ENCODE peak calls at places on chromosomes 13 and 19, in nine cellular contexts. M is effector memory CD4-positive, alpha-beta T cell; C is neural progenitor cell; T is breast epithelium; Y is thoracic aorta; P is dorsolateral prefrontal cortex; V is GM23248; J is IMR-90; U is uterus. A is an unnamed sample.

GRCh38 chr19:29256516-29256915 is 43.6 kb upstream of the UQCRFS1 start:
- DNase-seq in V (no peak), M (no peak), C (no peak), U (no peak), T (no peak), J (no peak), P (no peak), Y (no peak), A (no peak)

GRCh38 chr13:106349080-106349841 is 186.2 kb downstream of the EFNB2 start:
- DNase-seq in V (no peak), U (no peak), J (peak; percentile 34), Y (no peak), P (peak; percentile 44), C (peak; percentile 71), T (no peak), M (no peak), A (peak; percentile 90)

GRCh38 chr19:41192574-41193419 is at the start of gene CYP2S1:
- DNase-seq in J (peak; percentile 22), V (peak; percentile 20), U (no peak), Y (no peak), T (no peak), C (peak; percentile 89), M (no peak), P (no peak), A (peak; percentile 28)

GRCh38 chr19:12769689-12770088 is 5.7 kb downstream of the HOOK2 start:
- DNase-seq in C (peak; percentile 92), U (no peak), J (no peak), M (no peak), V (no peak), P (no peak), Y (no peak), T (no peak), A (no peak)

GRCh38 chr13:59038824-59039223 is 1124.9 kb downstream of the DIAPH3 start:
- DNase-seq in C (no peak), J (peak; percentile 15), M (no peak), U (no peak), P (no peak), Y (no peak), V (no peak), T (no peak), A (no peak)

GRCh38 chr13:64639206-64639605 is 2590.9 kb downstream of the PCDH9 start:
- DNase-seq in T (no peak), M (no peak), Y (no peak), P (no peak), C (no peak), J (no peak), U (no peak), V (no peak), A (no peak)

GRCh38 chr13:113729329-113730019 is 29.6 kb upstream of the TMEM255B start:
- DNase-seq in M (no peak), P (no peak), U (no peak), T (no peak), Y (no peak), C (no peak), J (no peak), V (peak; percentile 57), A (peak; percentile 14)

GRCh38 chr19:43901395-43902390 is 33.4 kb downstream of the ZNF45 start:
- DNase-seq in M (peak; percentile 22), J (peak; percentile 88), T (peak; percentile 39), C (peak; percentile 91), Y (no peak), P (peak; percentile 91), V (peak; percentile 93), U (peak; percentile 74), A (peak; percentile 84)

GRCh38 chr19:9431475-9431874 is 3.9 kb downstream of the ZNF266 start:
- DNase-seq in P (peak; percentile 35), V (peak; percentile 46), T (no peak), U (no peak), Y (no peak), J (peak; percentile 29), C (peak; percentile 58), M (no peak), A (no peak)

GRCh38 chr13:99320693-99321481 is 13.7 kb upstream of the GPR183 start:
- DNase-seq in M (no peak), P (no peak), Y (no peak), C (no peak), V (peak; percentile 92), J (peak; percentile 88), T (no peak), U (no peak), A (peak; percentile 81)

GRCh38 chr13:83692800-83693199 is 189.5 kb downstream of the SLITRK1 start:
- DNase-seq in P (no peak), Y (no peak), U (no peak), J (no peak), C (no peak), V (no peak), M (no peak), T (no peak), A (no peak)

GRCh38 chr13:71860547-71861131 is 6.4 kb downstream of the DACH1 start:
- DNase-seq in Y (no peak), T (no peak), J (no peak), C (no peak), V (no peak), U (no peak), P (no peak), M (no peak), A (no peak)

GRCh38 chr19:3249408-3249807 is 24.9 kb downstream of the CELF5 start:
- DNase-seq in T (no peak), V (no peak), J (no peak), P (no peak), M (no peak), U (no peak), Y (no peak), C (peak; percentile 23), A (no peak)

GRCh38 chr19:38316477-38317067 is 825 bp upstream of the YIF1B start:
- DNase-seq in P (no peak), C (no peak), Y (no peak), M (no peak), U (no peak), V (no peak), T (no peak), J (no peak), A (no peak)

GRCh38 chr19:31572671-31573298 is 223.5 kb upstream of the TSHZ3 start:
- DNase-seq in T (no peak), V (no peak), Y (no peak), C (peak; percentile 23), P (no peak), J (no peak), U (no peak), M (no peak), A (no peak)

GRCh38 chr13:100208596-100208995 is 119.7 kb downstream of the PCCA start:
- DNase-seq in Y (no peak), U (no peak), J (peak; percentile 2), T (no peak), P (no peak), C (no peak), M (no peak), V (peak; percentile 8), A (peak; percentile 65)

GRCh38 chr13:37344051-37344450 is 238.6 kb upstream of the CSNK1A1L start:
- DNase-seq in P (no peak), T (no peak), C (no peak), M (no peak), J (no peak), Y (no peak), U (no peak), V (no peak), A (no peak)

GRCh38 chr13:111006508-111007031 is 91.7 kb upstream of the ANKRD10 start:
- DNase-seq in Y (peak; percentile 69), T (peak; percentile 50), C (peak; percentile 37), M (no peak), U (peak; percentile 82), P (no peak), V (peak; percentile 95), J (peak; percentile 84), A (no peak)

GRCh38 chr19:5041168-5042038 is 72.5 kb downstream of the KDM4B start:
- DNase-seq in J (no peak), P (no peak), V (no peak), C (no peak), U (no peak), T (no peak), Y (no peak), M (no peak), A (no peak)

GRCh38 chr13:39784347-39784746 is 128.9 kb downstream of the COG6 start:
- DNase-seq in T (no peak), C (no peak), Y (no peak), U (no peak), V (peak; percentile 31), M (no peak), P (no peak), J (peak; percentile 62), A (no peak)

DNA sequence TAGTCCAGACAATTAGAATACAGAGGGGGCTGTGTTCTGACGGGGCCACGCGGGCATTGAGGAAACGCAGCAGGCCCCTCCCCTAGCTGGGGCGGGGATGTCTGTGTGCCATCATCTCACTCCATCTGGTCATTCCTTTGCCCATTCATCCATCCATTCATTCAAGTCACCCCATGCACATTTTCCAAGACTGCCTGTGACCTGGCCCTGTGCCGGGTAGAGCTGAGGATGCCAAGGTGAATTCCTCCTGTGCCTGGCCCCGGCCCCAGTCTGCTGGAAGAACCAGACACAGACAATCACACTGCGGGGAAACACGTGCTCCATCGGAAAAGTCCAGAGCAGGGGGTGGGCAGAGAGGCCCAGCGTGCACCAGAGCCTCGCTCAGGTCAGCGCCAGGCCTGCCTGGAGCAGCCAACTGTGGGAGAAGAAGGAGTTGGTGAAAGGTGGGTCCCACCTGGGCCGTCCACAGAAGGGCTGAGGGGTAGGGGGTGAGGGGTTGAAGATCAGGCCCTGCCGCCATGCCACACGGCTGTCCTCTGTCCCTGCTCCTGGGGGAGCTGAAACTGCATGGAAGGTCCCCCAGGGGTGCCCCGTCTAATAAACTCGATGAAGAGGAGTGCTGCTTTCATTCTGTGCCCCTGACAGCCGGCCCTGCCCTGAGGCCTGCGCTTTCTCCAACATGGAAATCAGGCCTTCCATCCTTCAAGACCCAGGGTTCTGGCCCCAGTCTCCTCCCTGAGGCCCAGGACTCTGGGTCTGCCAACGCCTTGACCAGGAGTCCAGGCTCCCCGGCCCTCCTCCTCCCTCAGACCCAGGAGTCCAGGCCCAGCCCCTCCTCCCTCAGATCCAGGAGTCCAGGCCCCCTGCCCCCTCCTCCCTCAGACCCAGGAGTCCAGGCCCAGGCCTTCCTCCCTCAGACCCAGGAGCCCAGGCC is 1.6 kb upstream of the CACNG6 start:
- DNase-seq in P (no peak), M (no peak), U (no peak), T (no peak), V (no peak), J (no peak), C (no peak), Y (no peak), A (no peak)
- H3K4me3 ChIP-seq in P (no peak overlapping the region), M (no peak overlapping the region), U (no peak overlapping the region), T (no peak overlapping the region), V (no peak overlapping the region), J (no peak overlapping the region), C (no peak overlapping the region), Y (no peak overlapping the region), A (no peak overlapping the region)

GRCh38 chr19:46620267-46620666 is 4.6 kb downstream of the PTGIR start:
- DNase-seq in U (no peak), M (no peak), C (no peak), V (no peak), Y (no peak), P (no peak), T (no peak), J (no peak), A (no peak)
- H3K27ac ChIP-seq in U (peak overlapping the region; percentile 62), M (no peak overlapping the region), C (no peak overlapping the region), V (no peak overlapping the region), Y (peak overlapping the region; percentile 96), P (no peak overlapping the region), T (peak overlapping the region; percentile 48), J (peak overlapping the region; percentile 28), A (no peak overlapping the region)

GRCh38 chr13:50152655-50153309 is 137.5 kb downstream of the KCNRG start:
- DNase-seq in C (no peak), Y (no peak), M (no peak), J (no peak), V (no peak), T (no peak), P (no peak), U (no peak), A (no peak)
- H3K4me3 ChIP-seq in C (no peak overlapping the region), Y (peak overlapping the region; percentile 62), M (peak overlapping the region; percentile 26), J (no peak overlapping the region), V (peak overlapping the region; percentile 46), T (no peak overlapping the region), P (peak overlapping the region; percentile 26), U (no peak overlapping the region), A (no peak overlapping the region)

GRCh38 chr19:18861235-18861634 is 29.5 kb downstream of the UPF1 start:
- DNase-seq in C (no peak), T (no peak), M (no peak), Y (no peak), V (no peak), U (no peak), J (no peak), P (no peak), A (no peak)
- H3K27ac ChIP-seq in C (no peak overlapping the region), T (no peak overlapping the region), M (no peak overlapping the region), Y (no peak overlapping the region), V (no peak overlapping the region), U (no peak overlapping the region), J (no peak overlapping the region), P (no peak overlapping the region), A (no peak overlapping the region)